ENCODE peak calls at places on chromosomes 13 and 19, in five cellular contexts. E is fibroblast of lung, U is neuronal stem cell, S is IMR-90, Q is astrocyte. C is an unnamed sample. For H3K4me1, the result is how much of the 10 kb centered on the place peaks cover.

GRCh38 chr19:6084821-6085220 is 25.5 kb downstream of the RFX2 start:
- DNase-seq in E (no peak), U (no peak), S (no peak), Q (no peak), C (no peak)

GRCh38 chr19:17794731-17795494 is at the start of gene B3GNT3:
- DNase-seq in U (no peak), E (no peak), S (no peak), Q (no peak), C (peak)

GRCh38 chr19:49688531-49689132 is 762 bp upstream of the ADM5 start:
- DNase-seq in Q (no peak), U (no peak), S (no peak), E (no peak), C (no peak)

GRCh38 chr13:52848455-52849190 is at the start of gene PCDH8:
- DNase-seq in E (no peak), S (no peak), U (peak), Q (no peak), C (no peak)

GRCh38 chr19:28169168-28169862 is 1043.6 kb downstream of the UQCRFS1 start:
- DNase-seq in S (no peak), Q (no peak), E (no peak), U (peak), C (no peak)

GRCh38 chr13:32029684-32030083 is 1.9 kb upstream of the FRY start:
- DNase-seq in U (no peak), E (no peak), Q (no peak), S (no peak), C (no peak)

GRCh38 chr13:75739244-75739868 is 103.2 kb downstream of the LMO7 start:
- DNase-seq in Q (peak), E (no peak), U (no peak), S (peak), C (no peak)

GRCh38 chr19:6828306-6828697 is 55.8 kb downstream of the VAV1 start:
- DNase-seq in E (no peak), S (no peak), U (no peak), Q (no peak), C (no peak)

GRCh38 chr19:1699998-1700732 is 47.8 kb upstream of the TCF3 start:
- DNase-seq in Q (no peak), E (no peak), U (no peak), S (no peak), C (no peak)

DNA sequence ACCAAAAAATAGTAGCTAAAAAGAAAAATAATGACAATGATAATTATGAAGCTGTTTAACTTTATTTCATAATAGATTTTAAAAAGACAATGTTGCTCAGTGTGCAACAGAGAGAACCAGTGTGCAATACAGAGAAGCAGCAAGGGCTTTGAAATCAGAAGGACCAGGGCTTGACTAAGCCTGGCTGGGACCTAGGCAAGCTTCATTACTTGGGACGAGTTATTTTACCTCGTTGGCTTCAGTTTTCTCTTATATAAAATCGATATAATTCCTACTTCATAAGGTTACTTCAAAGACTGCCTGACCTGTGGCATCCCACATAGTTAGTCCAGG is 56.9 kb downstream of the MBNL2 start:
- DNase-seq in E (no peak), Q (no peak), U (no peak), S (no peak), C (no peak)
- H3K4me3 ChIP-seq in E (no peak), Q (no peak), U (no peak), S (no peak), C (no peak)

DNA sequence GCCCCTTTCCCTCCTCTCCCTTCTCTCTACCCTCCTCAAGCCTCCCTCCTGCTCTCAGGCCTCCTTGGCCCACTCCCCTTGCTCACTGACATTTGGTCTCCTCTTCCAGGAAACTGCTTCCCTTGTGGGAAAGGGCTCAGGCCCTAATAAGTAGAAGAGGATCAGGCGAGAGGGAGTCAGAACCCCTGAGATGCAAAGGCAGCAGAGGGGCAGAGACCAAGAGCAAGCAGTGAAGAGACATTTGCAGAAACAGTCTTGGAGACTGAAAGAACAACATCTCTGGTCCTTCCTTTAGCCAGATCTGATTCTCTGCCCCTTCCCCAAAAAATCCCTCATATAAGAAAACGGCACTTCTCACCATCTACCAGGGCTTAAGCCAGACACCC is 1.9 kb upstream of the PLEKHG2 start:
- DNase-seq in U (no peak), Q (no peak), E (peak), S (no peak), C (peak)
- H3K9ac ChIP-seq in U (peak), Q (peak), E (peak), S (peak), C (peak)

GRCh38 chr19:55383789-55384575 is at the start of gene TMEM238:
- DNase-seq in U (peak), S (peak), E (peak), Q (peak), C (peak)
- H3K4me1 ChIP-seq in U (under half), S (under half), E (under half), Q (under half), C (under half)

GRCh38 chr13:110641055-110642015 is 26.0 kb downstream of the NAXD start:
- DNase-seq in S (peak), E (peak), Q (peak), U (no peak), C (no peak)
- H3K4me3 ChIP-seq in S (no peak), E (no peak), Q (no peak), U (peak), C (no peak)

GRCh38 chr19:35458821-35459391 is 10.8 kb downstream of the FFAR2 start:
- DNase-seq in S (no peak), Q (no peak), E (peak), U (no peak), C (peak)
- H3K9ac ChIP-seq in S (no peak), Q (no peak), E (no peak), U (no peak), C (no peak)

GRCh38 chr19:43584484-43584883 is 8.9 kb downstream of the PINLYP start:
- DNase-seq in Q (no peak), E (no peak), U (no peak), S (no peak), C (no peak)

GRCh38 chr19:43582495-43582894 is 6.9 kb downstream of the PINLYP start:
- DNase-seq in E (no peak), S (no peak), Q (no peak), U (no peak), C (no peak)

GRCh38 chr19:43589680-43590079 is 6.3 kb downstream of the IRGQ start:
- DNase-seq in U (no peak), S (no peak), E (no peak), Q (no peak), C (no peak)

GRCh38 chr19:43589277-43589676 is 6.7 kb downstream of the IRGQ start:
- DNase-seq in Q (no peak), E (no peak), S (no peak), U (no peak), C (no peak)

DNA sequence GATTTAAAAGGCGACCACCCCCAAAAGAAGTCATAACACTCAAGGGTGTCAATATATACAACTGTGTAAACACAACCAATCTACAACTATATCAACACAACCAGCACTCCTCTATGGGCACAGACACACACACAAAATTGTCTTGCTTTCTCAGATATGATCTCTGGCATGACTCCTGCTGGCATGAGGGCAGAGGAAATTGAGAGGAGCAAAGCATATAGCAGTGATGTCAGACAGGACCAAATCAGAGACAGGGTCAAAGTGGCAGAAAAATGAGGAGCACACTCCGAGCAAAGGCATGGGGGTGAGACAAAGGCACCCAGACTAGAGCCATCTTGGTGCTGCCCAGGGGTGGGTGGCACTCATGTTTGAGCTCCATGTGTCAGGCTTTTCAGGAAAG is 9.6 kb downstream of the IRGQ start:
- DNase-seq in U (no peak), E (no peak), Q (no peak), S (no peak), C (no peak)
- H3K4me1 ChIP-seq in U (under half), E (under half), Q (under half), S (under half), C (under half)

DNA sequence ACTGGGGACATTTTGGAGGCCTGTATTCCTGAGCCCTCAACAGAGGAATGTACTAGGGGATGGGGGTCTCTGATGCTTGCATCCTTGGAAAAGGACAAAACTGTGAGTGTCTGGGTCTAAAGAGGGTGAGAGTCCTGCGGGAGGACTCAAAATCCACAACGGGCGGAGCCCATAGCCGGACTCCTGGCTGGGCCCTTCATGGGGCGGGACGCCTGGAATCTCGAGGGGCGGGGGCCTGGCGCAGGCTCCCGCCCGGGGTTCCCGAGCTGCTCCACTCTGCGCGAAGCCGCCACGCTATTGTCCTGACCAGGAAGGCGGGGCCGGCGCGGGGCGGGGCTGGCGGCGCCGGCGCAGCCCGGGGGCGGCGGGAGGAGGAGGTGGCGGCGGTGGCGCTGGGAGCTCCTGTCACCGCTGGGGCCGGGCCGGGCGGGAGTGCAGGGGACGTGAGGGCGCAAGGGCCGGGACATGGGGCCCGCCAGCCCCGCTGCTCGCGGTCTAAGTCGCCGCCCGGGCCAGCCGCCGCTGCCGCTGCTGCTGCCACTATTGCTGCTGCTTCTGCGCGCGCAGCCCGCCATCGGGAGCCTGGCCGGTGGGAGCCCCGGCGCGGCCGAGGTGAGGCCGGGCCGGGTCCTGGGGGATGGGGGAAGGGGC is at the start of gene APLP1:
- DNase-seq in E (no peak), S (no peak), Q (peak), U (peak), C (peak)
- H3K4me3 ChIP-seq in E (peak), S (peak), Q (peak), U (peak), C (peak)

GRCh38 chr13:37418490-37418889 is 180.1 kb downstream of the POSTN start:
- DNase-seq in S (peak), E (peak), U (no peak), Q (no peak), C (no peak)

GRCh38 chr13:37413161-37413560 is 185.4 kb downstream of the POSTN start:
- DNase-seq in U (no peak), Q (no peak), E (no peak), S (no peak), C (no peak)

GRCh38 chr13:37417042-37417441 is 181.5 kb downstream of the POSTN start:
- DNase-seq in E (peak), S (peak), Q (no peak), U (no peak), C (no peak)

GRCh38 chr13:37412271-37412683 is 186.3 kb downstream of the POSTN start:
- DNase-seq in U (no peak), E (peak), Q (peak), S (peak), C (no peak)

DNA sequence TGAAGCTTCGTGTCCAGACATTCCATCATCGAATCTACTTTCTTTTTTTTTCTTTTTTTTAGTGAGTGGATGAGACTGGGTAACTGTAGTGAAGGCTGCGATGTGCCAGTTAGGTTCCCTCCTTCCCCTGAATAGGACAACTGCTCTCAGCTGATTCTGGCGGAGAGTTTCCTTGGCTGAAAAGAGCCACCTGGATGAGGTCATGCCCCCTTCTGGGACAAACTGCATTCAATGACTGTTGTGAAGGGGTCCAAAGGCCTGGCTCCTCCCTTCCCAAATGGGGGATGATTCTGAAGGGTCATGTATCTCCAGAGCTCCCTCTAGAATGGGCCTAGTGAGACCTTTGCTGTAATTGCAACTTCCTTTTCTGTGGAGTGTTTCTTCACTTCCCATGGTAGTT is 183.9 kb downstream of the POSTN start:
- DNase-seq in Q (no peak), S (no peak), U (peak), E (no peak), C (no peak)
- H3K9ac ChIP-seq in Q (no peak), S (no peak), U (no peak), E (no peak), C (no peak)

DNA sequence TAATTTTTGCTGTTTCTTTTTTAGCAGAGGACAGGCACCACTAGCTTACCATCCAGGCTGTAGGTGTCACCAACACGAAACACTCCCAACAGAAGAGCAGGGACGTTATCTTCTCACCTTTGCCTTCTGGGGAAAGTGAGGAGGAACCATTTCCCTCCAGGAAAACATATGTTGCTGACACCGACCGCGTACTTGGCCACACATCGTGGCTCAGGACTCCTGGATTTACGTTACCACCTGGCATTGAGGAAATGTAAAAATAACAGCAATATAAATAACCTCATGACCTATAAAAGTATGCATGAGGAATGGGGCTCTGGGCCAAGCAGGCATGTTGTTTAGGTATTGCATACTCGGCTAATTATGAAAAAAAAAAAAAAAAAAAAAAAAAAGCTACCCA is 525.1 kb downstream of the MYO16 start:
- DNase-seq in U (no peak), Q (peak), S (no peak), E (peak), C (no peak)
- H3K4me1 ChIP-seq in U (under half), Q (under half), S (under half), E (under half), C (under half)

GRCh38 chr19:58063712-58064111 is 4.6 kb downstream of the ZNF135 start:
- DNase-seq in E (no peak), Q (no peak), U (no peak), S (no peak), C (no peak)

DNA sequence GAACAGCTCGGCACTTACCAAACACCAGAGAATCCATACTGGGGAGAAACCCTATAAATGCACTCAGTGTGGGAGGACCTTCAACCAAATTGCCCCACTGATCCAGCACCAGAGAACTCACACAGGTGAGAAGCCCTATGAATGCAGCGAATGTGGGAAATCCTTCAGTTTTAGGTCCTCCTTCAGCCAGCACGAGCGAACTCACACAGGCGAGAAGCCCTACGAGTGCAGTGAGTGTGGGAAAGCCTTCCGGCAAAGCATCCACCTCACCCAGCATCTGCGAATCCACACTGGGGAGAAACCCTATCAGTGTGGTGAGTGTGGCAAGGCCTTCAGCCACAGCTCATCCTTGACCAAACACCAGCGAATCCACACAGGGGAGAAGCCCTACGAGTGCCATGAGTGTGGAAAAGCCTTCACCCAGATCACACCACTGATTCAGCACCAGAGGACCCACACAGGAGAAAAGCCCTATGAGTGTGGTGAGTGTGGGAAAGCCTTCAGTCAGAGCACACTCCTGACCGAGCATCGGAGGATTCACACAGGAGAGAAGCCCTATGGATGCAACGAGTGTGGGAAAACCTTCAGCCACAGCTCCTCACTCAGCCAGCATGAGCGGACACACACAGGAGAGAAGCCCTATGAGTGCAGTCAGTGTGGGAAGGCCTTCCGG is 8.3 kb downstream of the ZNF135 start:
- DNase-seq in S (no peak), E (peak), U (no peak), Q (no peak), C (no peak)
- H3K4me3 ChIP-seq in S (no peak), E (no peak), U (no peak), Q (no peak), C (no peak)

C was measured in colonic mucosa.